ENCODE peak calls at places on chromosomes 1 and 21, in five cellular contexts. L, R, U, W and T are unnamed samples.

GRCh38 chr21:14753466-14754258 is 207.5 kb upstream of the SAMSN1 start:
- DNase-seq in L (no peak), R (no peak), U (no peak), W (no peak), T (no peak)

GRCh38 chr1:99595441-99595840 is 50.5 kb upstream of the PALMD start:
- DNase-seq in L (no peak), R (no peak), U (no peak), W (no peak), T (no peak)

GRCh38 chr21:42845296-42845965 is 33.9 kb downstream of the WDR4 start:
- DNase-seq in L (no peak), R (no peak), U (no peak), W (peak; percentile 54), T (no peak)

GRCh38 chr1:229410692-229411433 is 23.0 kb downstream of the ACTA1 start:
- DNase-seq in L (no peak), R (no peak), U (peak; percentile 71), W (peak; percentile 70), T (no peak)

GRCh38 chr1:36203554-36204346 is 20.5 kb upstream of the THRAP3 start:
- DNase-seq in L (no peak), R (no peak), U (peak; percentile 78), W (peak; percentile 67), T (no peak)

GRCh38 chr1:197304626-197305200 is 36.7 kb downstream of the CRB1 start:
- DNase-seq in L (no peak), R (no peak), U (no peak), W (no peak), T (no peak)

GRCh38 chr1:211337430-211338227 is 11.0 kb downstream of the TRAF5 start:
- DNase-seq in L (no peak), R (no peak), U (no peak), W (no peak), T (no peak)

GRCh38 chr1:61504305-61504704 is 220.6 kb downstream of the TM2D1 start:
- DNase-seq in L (no peak), R (no peak), U (no peak), W (no peak), T (no peak)

GRCh38 chr1:215018555-215018954 is 64.0 kb upstream of the KCNK2 start:
- DNase-seq in L (no peak), R (no peak), U (no peak), W (no peak), T (no peak)

GRCh38 chr21:42652527-42653491 is 612 bp upstream of the PDE9A start:
- DNase-seq in L (no peak), R (no peak), U (peak; percentile 76), W (peak; percentile 64), T (peak; percentile 93)

GRCh38 chr1:66446261-66447001 is 87.5 kb upstream of the SGIP1 start:
- DNase-seq in L (peak; percentile 70), R (peak; percentile 85), U (no peak), W (no peak), T (no peak)

GRCh38 chr21:41894922-41895557 is 15.9 kb upstream of the PRDM15 start:
- DNase-seq in L (no peak), R (no peak), U (no peak), W (no peak), T (no peak)

GRCh38 chr1:157156058-157156541 is 17.9 kb upstream of the ETV3 start:
- DNase-seq in L (peak; percentile 53), R (peak; percentile 76), U (peak; percentile 71), W (peak; percentile 75), T (peak; percentile 92)

GRCh38 chr21:38171723-38172344 is 85.0 kb upstream of the KCNJ15 start:
- DNase-seq in L (no peak), R (no peak), U (no peak), W (no peak), T (no peak)

GRCh38 chr21:45366931-45367401 is 38.0 kb upstream of the COL18A1 start:
- DNase-seq in L (no peak), R (no peak), U (peak; percentile 79), W (peak; percentile 72), T (peak; percentile 91)

GRCh38 chr1:66182551-66183178 is 351.3 kb upstream of the SGIP1 start:
- DNase-seq in L (no peak), R (no peak), U (no peak), W (no peak), T (no peak)

GRCh38 chr1:79043506-79043905 is 37.0 kb upstream of the ADGRL4 start:
- DNase-seq in L (no peak), R (no peak), U (no peak), W (no peak), T (no peak)

GRCh38 chr1:203216274-203217138 is 13.0 kb downstream of the CHIT1 start:
- DNase-seq in L (peak; percentile 25), R (peak; percentile 73), U (no peak), W (no peak), T (no peak)

GRCh38 chr21:25428537-25428936 is 178.7 kb downstream of the MRPL39 start:
- DNase-seq in L (no peak), R (no peak), U (no peak), W (no peak), T (no peak)

GRCh38 chr1:207404849-207405525 is 49.1 kb upstream of the CR2 start:
- DNase-seq in L (no peak), R (peak; percentile 78), U (no peak), W (no peak), T (no peak)

GRCh38 chr1:155569988-155570592 is 7.5 kb upstream of the ASH1L start:
- DNase-seq in L (no peak), R (no peak), U (no peak), W (no peak), T (no peak)

GRCh38 chr21:31119199-31119598 is 80.9 kb upstream of the KRTAP19-8 start:
- DNase-seq in L (no peak), R (no peak), U (no peak), W (no peak), T (no peak)

GRCh38 chr1:155591770-155592169 is 18.2 kb upstream of the MSTO1 start:
- DNase-seq in L (no peak), R (peak; percentile 80), U (no peak), W (no peak), T (no peak)

GRCh38 chr1:13807213-13807612 is 107.2 kb downstream of the PRDM2 start:
- DNase-seq in L (no peak), R (peak; percentile 77), U (no peak), W (no peak), T (no peak)

GRCh38 chr21:41280115-41280919 is 36.3 kb upstream of the FAM3B start:
- DNase-seq in L (no peak), R (no peak), U (no peak), W (no peak), T (no peak)

GRCh38 chr21:21084179-21084578 is 86.0 kb downstream of the NCAM2 start:
- DNase-seq in L (no peak), R (no peak), U (no peak), W (no peak), T (no peak)

GRCh38 chr1:223411309-223411708 is 18.1 kb downstream of the CCDC185 start:
- DNase-seq in L (no peak), R (no peak), U (no peak), W (no peak), T (no peak)

GRCh38 chr1:54882483-54882882 is 4.5 kb downstream of the DHCR24 start:
- DNase-seq in L (no peak), R (no peak), U (no peak), W (no peak), T (no peak)

DNA sequence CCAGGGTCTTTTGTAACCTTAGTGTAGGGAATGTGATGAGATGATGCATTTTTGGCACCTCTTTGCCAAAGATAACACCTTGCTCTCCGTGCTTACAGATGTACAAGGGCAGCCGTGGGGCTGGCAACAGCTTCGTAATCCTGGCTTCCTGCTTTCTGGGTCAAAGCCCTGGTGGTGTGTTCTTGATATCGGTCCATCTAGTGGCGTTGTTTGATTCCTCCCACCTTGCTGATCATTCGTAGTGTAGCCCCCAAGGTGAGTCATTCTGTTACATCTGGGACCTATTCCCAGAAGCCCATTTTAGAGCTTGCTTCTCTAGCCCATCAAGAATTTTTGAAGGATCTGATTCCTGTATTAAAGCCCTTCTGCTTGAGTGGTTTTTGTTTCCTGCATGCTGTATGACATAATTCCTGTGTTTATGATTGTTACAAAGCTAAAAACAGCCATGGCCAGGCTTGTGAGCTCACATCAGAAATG is 7.0 kb upstream of the CCT8 start:
- DNase-seq in L (no peak), R (no peak), U (no peak), W (no peak), T (no peak)
- TF ChIP-seq CTCF in L (no peak), R (no peak), U (no peak), W (no peak), T (no peak)

GRCh38 chr1:28553229-28553930 is 495 bp downstream of the TRNAU1AP start:
- DNase-seq in L (peak; percentile 72), R (peak; percentile 59), U (peak; percentile 58), W (peak; percentile 26), T (peak; percentile 86)

GRCh38 chr1:28551381-28551780 is 1.5 kb upstream of the TRNAU1AP start:
- DNase-seq in L (no peak), R (no peak), U (no peak), W (no peak), T (no peak)

DNA sequence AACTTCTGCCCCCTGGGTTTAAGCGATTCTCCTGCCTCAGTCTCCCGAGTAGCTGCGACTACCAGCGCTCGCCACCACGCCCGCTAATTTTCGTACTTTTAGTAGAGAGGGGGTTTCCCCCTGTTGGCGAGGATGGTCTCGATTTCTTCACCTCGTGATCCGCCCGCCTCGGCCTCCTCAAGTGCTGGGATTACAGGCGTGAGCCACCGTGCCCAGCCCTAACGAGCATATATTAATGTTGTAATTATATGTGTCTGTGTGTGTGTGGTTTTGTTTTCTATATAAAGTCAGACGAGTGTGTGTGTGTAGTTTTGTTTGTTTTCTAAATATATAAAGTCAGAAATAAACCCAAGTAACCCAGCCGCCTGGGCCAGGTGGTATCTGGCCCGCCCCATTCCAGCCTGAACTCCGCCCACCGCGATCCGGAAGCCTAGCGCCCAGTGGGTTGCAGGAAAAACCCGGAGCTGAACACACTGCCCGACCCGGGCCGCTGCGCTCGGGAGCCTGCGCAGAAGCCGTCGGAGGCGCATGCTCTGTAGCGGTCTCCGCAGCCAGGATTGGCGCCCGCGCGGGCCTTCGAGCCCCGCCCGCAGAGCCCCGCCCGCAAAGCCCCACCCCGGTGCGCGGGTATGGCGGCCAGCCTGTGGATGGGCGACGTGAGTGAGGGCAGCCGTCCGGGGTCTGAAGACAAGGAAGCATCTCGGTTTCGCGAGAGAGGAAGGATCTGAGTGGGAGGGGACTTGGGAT is at the start of gene TRNAU1AP:
- DNase-seq in L (peak; percentile 98), R (peak; percentile 98), U (peak; percentile 96), W (peak; percentile 97), T (peak; percentile 99)
- TF ChIP-seq CTCF in L (no peak), R (peak; percentile 47), U (no peak), W (no peak), T (no peak)

GRCh38 chr1:94538243-94538827 is 3.2 kb downstream of the F3 start:
- DNase-seq in L (no peak), R (no peak), U (no peak), W (no peak), T (no peak)
- TF ChIP-seq CTCF in L (no peak), R (no peak), U (no peak), W (peak; percentile 9), T (no peak)

GRCh38 chr1:116372651-116373444 is at the start of gene ATP1A1:
- DNase-seq in L (peak; percentile 95), R (peak; percentile 96), U (peak; percentile 97), W (peak; percentile 98), T (peak; percentile 97)
- TF ChIP-seq CTCF in L (no peak), R (peak; percentile 17), U (no peak), W (peak; percentile 41), T (no peak)

DNA sequence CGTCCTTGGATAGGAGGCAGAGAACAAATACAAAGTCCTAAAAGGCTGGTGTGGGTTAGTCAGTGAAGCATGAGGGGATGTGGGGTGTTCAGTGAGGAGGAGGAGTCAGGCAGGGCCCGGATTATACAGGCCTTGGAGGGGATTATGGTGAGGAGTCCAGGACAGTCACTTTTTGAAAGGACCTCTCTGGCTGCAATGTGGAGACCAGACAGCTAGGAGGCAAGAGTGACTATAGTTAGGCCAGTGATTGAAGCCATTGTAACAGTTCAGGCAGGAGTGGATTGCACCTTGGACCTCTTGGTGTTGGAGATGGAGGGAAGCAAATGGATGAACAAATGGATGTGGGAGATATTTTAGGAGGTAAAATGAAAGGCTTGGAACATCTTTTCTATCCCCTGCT is 115.8 kb downstream of the C1orf94 start:
- DNase-seq in L (no peak), R (no peak), U (no peak), W (no peak), T (no peak)
- TF ChIP-seq CTCF in L (peak; percentile 26), R (no peak), U (no peak), W (no peak), T (no peak)